ENCODE peak calls at places on chromosomes 4 and X, in nine cellular contexts. R, Z, L, O, M, V, H, N and U are unnamed samples.

GRCh38 chr4:110799171-110799570 is 176.3 kb upstream of the PITX2 start:
- DNase-seq in R (no peak), Z (no peak), L (no peak), O (no peak), M (no peak), V (no peak), H (no peak), N (no peak), U (no peak)

GRCh38 chrX:135433531-135434257 is 11.9 kb downstream of the SMIM10L2A start:
- DNase-seq in R (no peak), Z (no peak), L (no peak), O (no peak), M (no peak), V (no peak), H (no peak), N (no peak), U (no peak)

GRCh38 chrX:82218361-82218760 is 1016.5 kb downstream of the SH3BGRL start:
- DNase-seq in R (no peak), Z (no peak), L (no peak), O (no peak), M (no peak), V (no peak), H (no peak), N (no peak), U (peak; percentile 0)

GRCh38 chrX:11341274-11342256 is 48.4 kb downstream of the AMELX start:
- DNase-seq in R (peak; percentile 69), Z (peak; percentile 48), L (peak; percentile 64), O (peak; percentile 56), M (peak; percentile 83), V (peak; percentile 63), H (peak; percentile 92), N (peak; percentile 75), U (peak; percentile 19)

GRCh38 chrX:70253377-70254062 is 6.5 kb downstream of the P2RY4 start:
- DNase-seq in R (no peak), Z (no peak), L (no peak), O (no peak), M (no peak), V (no peak), H (no peak), N (no peak), U (no peak)

GRCh38 chrX:100289159-100289558 is 120.9 kb downstream of the PCDH19 start:
- DNase-seq in R (no peak), Z (no peak), L (no peak), O (no peak), M (no peak), V (no peak), H (no peak), N (no peak), U (no peak)

GRCh38 chr4:110184124-110184790 is 14.2 kb downstream of the ELOVL6 start:
- DNase-seq in R (no peak), Z (no peak), L (no peak), O (no peak), M (no peak), V (no peak), H (peak; percentile 34), N (no peak), U (no peak)

GRCh38 chrX:79133897-79134296 is 10.6 kb upstream of the GPR174 start:
- DNase-seq in R (no peak), Z (no peak), L (no peak), O (no peak), M (no peak), V (no peak), H (no peak), N (no peak), U (no peak)

GRCh38 chr4:25951390-25951952 is 37.5 kb downstream of the SMIM20 start:
- DNase-seq in R (no peak), Z (no peak), L (no peak), O (no peak), M (no peak), V (no peak), H (no peak), N (no peak), U (no peak)

GRCh38 chr4:69321153-69321729 is 41.0 kb downstream of the UGT2B28 start:
- DNase-seq in R (peak; percentile 71), Z (no peak), L (no peak), O (no peak), M (no peak), V (no peak), H (no peak), N (no peak), U (no peak)
- TF ChIP-seq CTCF in R (no peak), Z (no peak), L (no peak), O (no peak), M (no peak), V (no peak), H (no peak), N (no peak), U (no peak)

GRCh38 chr4:71333368-71333767 is 5.5 kb upstream of the SLC4A4 start:
- DNase-seq in R (no peak), Z (no peak), L (no peak), O (no peak), M (no peak), V (no peak), H (no peak), N (no peak), U (no peak)
- H3K9me3 ChIP-seq in R (no peaks in the 10 kb centered on the region), Z (no peaks in the 10 kb centered on the region), L (no peaks in the 10 kb centered on the region), O (no peaks in the 10 kb centered on the region), M (no peaks in the 10 kb centered on the region), V (no peaks in the 10 kb centered on the region), H (no peaks in the 10 kb centered on the region), N (no peaks in the 10 kb centered on the region), U (no peaks in the 10 kb centered on the region)

DNA sequence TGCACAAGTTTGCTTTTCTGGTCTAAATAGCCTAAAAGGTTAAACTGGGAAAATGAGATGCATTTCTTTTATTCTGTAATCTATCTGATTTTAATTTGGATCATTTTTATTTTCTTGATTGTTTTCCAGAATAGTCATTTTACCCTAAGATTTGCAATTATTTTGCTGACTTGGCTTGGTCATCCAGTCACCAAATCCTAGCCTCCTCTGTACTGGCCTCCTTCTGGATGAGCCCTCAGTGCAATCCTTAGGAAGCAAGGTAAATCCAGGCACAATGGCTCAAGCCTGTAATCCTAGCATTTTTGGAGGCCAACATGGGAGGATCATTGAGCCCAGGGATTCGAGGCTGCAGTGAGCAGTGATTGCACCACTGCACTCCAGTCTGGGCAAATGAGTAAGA is 9.2 kb downstream of the EREG start:
- DNase-seq in R (no peak), Z (no peak), L (no peak), O (no peak), M (no peak), V (no peak), H (no peak), N (no peak), U (no peak)
- H3K4me1 ChIP-seq in R (no peaks in the 10 kb centered on the region), Z (no peaks in the 10 kb centered on the region), L (no peaks in the 10 kb centered on the region), O (no peaks in the 10 kb centered on the region), M (no peaks in the 10 kb centered on the region), V (no peaks in the 10 kb centered on the region), H (no peaks in the 10 kb centered on the region), N (no peaks in the 10 kb centered on the region), U (peaks cover 8% of the 10 kb centered on the region)

GRCh38 chr4:152394786-152395185 is 141.1 kb downstream of the FBXW7 start:
- DNase-seq in R (no peak), Z (no peak), L (no peak), O (no peak), M (no peak), V (no peak), H (no peak), N (no peak), U (no peak)

GRCh38 chr4:152401424-152401823 is 134.5 kb downstream of the FBXW7 start:
- DNase-seq in R (no peak), Z (no peak), L (no peak), O (no peak), M (no peak), V (no peak), H (no peak), N (no peak), U (no peak)

GRCh38 chr4:152392079-152392478 is 143.8 kb downstream of the FBXW7 start:
- DNase-seq in R (no peak), Z (no peak), L (no peak), O (no peak), M (no peak), V (no peak), H (no peak), N (no peak), U (no peak)

GRCh38 chr4:152399246-152399645 is 136.6 kb downstream of the FBXW7 start:
- DNase-seq in R (no peak), Z (no peak), L (no peak), O (no peak), M (no peak), V (no peak), H (no peak), N (no peak), U (no peak)

DNA sequence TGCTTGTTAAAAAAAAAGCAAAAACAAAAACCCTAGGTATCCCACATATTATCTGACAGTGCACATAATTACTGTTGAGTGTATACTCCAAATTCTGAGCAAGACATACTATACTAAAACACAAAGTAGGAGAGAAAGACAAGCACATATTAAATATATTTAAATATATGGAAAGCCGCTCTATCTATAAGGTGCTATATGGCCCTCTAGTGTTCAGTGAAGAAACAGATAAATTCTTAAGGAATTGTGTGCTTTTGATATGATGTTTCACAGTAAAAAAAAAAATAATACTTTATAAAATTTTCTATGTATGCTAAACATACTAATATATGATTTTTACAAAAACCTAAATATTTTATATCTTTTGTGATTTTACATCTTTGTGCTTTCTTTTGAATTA is 137.8 kb downstream of the FBXW7 start:
- DNase-seq in R (no peak), Z (no peak), L (no peak), O (no peak), M (no peak), V (no peak), H (peak; percentile 27), N (no peak), U (no peak)
- TF ChIP-seq CTCF in R (no peak), Z (peak; percentile 50), L (peak; percentile 42), O (no peak), M (no peak), V (no peak), H (peak; percentile 50), N (no peak), U (peak; percentile 26)

GRCh38 chr4:14196141-14196540 is 568.6 kb upstream of the BOD1L1 start:
- DNase-seq in R (peak; percentile 64), Z (peak; percentile 46), L (no peak), O (no peak), M (no peak), V (no peak), H (peak; percentile 82), N (no peak), U (peak; percentile 29)
- H3K9me3 ChIP-seq in R (no peaks in the 10 kb centered on the region), Z (no peaks in the 10 kb centered on the region), L (no peaks in the 10 kb centered on the region), O (no peaks in the 10 kb centered on the region), M (no peaks in the 10 kb centered on the region), V (no peaks in the 10 kb centered on the region), H (no peaks in the 10 kb centered on the region), N (no peaks in the 10 kb centered on the region), U (no peaks in the 10 kb centered on the region)

GRCh38 chr4:140851032-140851636 is 94.9 kb upstream of the TBC1D9 start:
- DNase-seq in R (no peak), Z (no peak), L (no peak), O (peak; percentile 26), M (peak; percentile 67), V (no peak), H (peak; percentile 78), N (peak; percentile 26), U (no peak)
- H3K4me1 ChIP-seq in R (no peaks in the 10 kb centered on the region), Z (peaks cover 3% of the 10 kb centered on the region), L (no peaks in the 10 kb centered on the region), O (no peaks in the 10 kb centered on the region), M (no peaks in the 10 kb centered on the region), V (no peaks in the 10 kb centered on the region), H (no peaks in the 10 kb centered on the region), N (no peaks in the 10 kb centered on the region), U (no peaks in the 10 kb centered on the region)